ENCODE peak calls at places on chromosomes 2 and 18, in six cellular contexts. D is HTR-8/SVneo, P is ureter, T is HuH-7, Z is GM10248, M is T-helper 9 cell. Q is an unnamed sample.
A peak's percentile ranks its signal among the peaks of the same experiment; 100 is the strongest.

GRCh38 chr18:58180738-58181353 is 136.8 kb downstream of the NEDD4L start:
- DNase-seq in T (peak; percentile 47), Z (peak; percentile 75), P (no peak), M (peak; percentile 41), D (peak; percentile 54), Q (peak; percentile 77)

GRCh38 chr2:29080886-29081743 is 6.8 kb upstream of the PCARE start:
- DNase-seq in Z (no peak), T (no peak), P (no peak), D (no peak), M (no peak), Q (no peak)

GRCh38 chr2:104952976-104953375 is 84.9 kb upstream of the MRPS9 start:
- DNase-seq in D (no peak), T (no peak), M (no peak), Z (no peak), P (no peak), Q (no peak)

GRCh38 chr2:37800176-37800835 is 124.8 kb upstream of the RMDN2 start:
- DNase-seq in M (no peak), Z (no peak), D (no peak), P (no peak), T (no peak), Q (no peak)

GRCh38 chr2:20189299-20189931 is 35.5 kb downstream of the SDC1 start:
- DNase-seq in M (no peak), T (no peak), Z (no peak), D (no peak), P (no peak), Q (no peak)

GRCh38 chr2:64104944-64105343 is 39.3 kb downstream of the PELI1 start:
- DNase-seq in M (no peak), P (no peak), Z (no peak), D (no peak), T (no peak), Q (no peak)

GRCh38 chr2:196059491-196059960 is 9.1 kb downstream of the DNAH7 start:
- DNase-seq in M (no peak), Z (no peak), T (peak; percentile 9), P (no peak), D (no peak), Q (no peak)

GRCh38 chr2:237120956-237121720 is 35.4 kb downstream of the COPS8 start:
- DNase-seq in Z (no peak), D (no peak), P (no peak), M (no peak), T (no peak), Q (no peak)

GRCh38 chr2:218006741-218007140 is 3.9 kb upstream of the TNS1 start:
- DNase-seq in M (no peak), Z (no peak), D (no peak), T (no peak), P (no peak), Q (no peak)

GRCh38 chr18:2471523-2471922 is 99.8 kb downstream of the METTL4 start:
- DNase-seq in P (no peak), M (no peak), D (no peak), Z (no peak), T (peak; percentile 10), Q (no peak)

GRCh38 chr18:46007165-46007564 is 40.0 kb upstream of the EPG5 start:
- DNase-seq in Z (no peak), M (no peak), P (no peak), T (no peak), D (no peak), Q (no peak)

GRCh38 chr18:23114171-23114881 is 21.0 kb upstream of the CABLES1 start:
- DNase-seq in M (no peak), T (no peak), Z (no peak), P (no peak), D (no peak), Q (no peak)

GRCh38 chr2:205657579-205657978 is 24.7 kb upstream of the NRP2 start:
- DNase-seq in M (no peak), Z (no peak), P (no peak), T (no peak), D (no peak), Q (no peak)

GRCh38 chr18:59672125-59672769 is 25.0 kb downstream of the CCBE1 start:
- DNase-seq in P (no peak), Z (no peak), D (no peak), M (no peak), T (no peak), Q (no peak)